ENCODE peak calls at places on chromosomes 5 and 9, in eight cellular contexts. Z is NCI-H345; L is activated T-helper 1 cell treated with anti-CD3 and anti-CD28 coated beads, Interleukin-2, amount 50 U/mL, for 16 hours; O is NCI-H748 treated with DMSO at 0.1 percent for 48 hours; M is stimulated activated CD8-positive, alpha-beta memory T cell treated with anti-CD3 and anti-CD28 coated beads, Interleukin-15, amount 100 ng/mL, for 1 hour; N is chondrocyte; I is adipocyte; Y is H7. G is an unnamed sample.

GRCh38 chr5:141420855-141421488 is at the start of gene PCDHGA11:
- DNase-seq in Z (no peak), L (no peak), O (no peak), M (no peak), N (no peak), I (peak; percentile 50), Y (peak; percentile 81), G (peak; percentile 88)

GRCh38 chr9:97900738-97901565 is 21.3 kb downstream of the TRMO start:
- DNase-seq in Z (peak; percentile 51), L (no peak), O (peak; percentile 42), M (no peak), N (no peak), I (peak; percentile 69), Y (peak; percentile 58), G (no peak)

GRCh38 chr9:34102796-34103195 is 23.7 kb downstream of the DCAF12 start:
- DNase-seq in Z (no peak), L (no peak), O (no peak), M (no peak), N (no peak), I (no peak), Y (no peak), G (no peak)

GRCh38 chr5:174837919-174838902 is 113.8 kb downstream of the MSX2 start:
- DNase-seq in Z (no peak), L (no peak), O (peak; percentile 8), M (no peak), N (no peak), I (peak; percentile 79), Y (peak; percentile 62), G (peak; percentile 72)

GRCh38 chr5:126846756-126847155 is 69.8 kb downstream of the LMNB1 start:
- DNase-seq in Z (no peak), L (no peak), O (no peak), M (no peak), N (no peak), I (no peak), Y (no peak), G (no peak)

GRCh38 chr9:129285382-129285781 is 107.3 kb upstream of the IER5L start:
- DNase-seq in Z (no peak), L (no peak), O (no peak), M (no peak), N (peak; percentile 18), I (no peak), Y (no peak), G (no peak)

GRCh38 chr5:65359981-65360380 is 121.7 kb downstream of the ADAMTS6 start:
- DNase-seq in Z (no peak), L (no peak), O (no peak), M (no peak), N (no peak), I (no peak), Y (no peak), G (no peak)

GRCh38 chr5:111999286-111999685 is 242.3 kb upstream of the NREP start:
- DNase-seq in Z (no peak), L (no peak), O (no peak), M (no peak), N (no peak), I (peak; percentile 49), Y (no peak), G (no peak)

GRCh38 chr9:129868033-129868395 is 32.8 kb downstream of the USP20 start:
- DNase-seq in Z (no peak), L (no peak), O (no peak), M (no peak), N (no peak), I (no peak), Y (no peak), G (no peak)

GRCh38 chr5:111781200-111781599 is 24.2 kb upstream of the NREP start:
- DNase-seq in Z (no peak), L (no peak), O (no peak), M (no peak), N (no peak), I (no peak), Y (no peak), G (no peak)

GRCh38 chr9:2755285-2755684 is 38.0 kb downstream of the KCNV2 start:
- DNase-seq in Z (no peak), L (no peak), O (peak; percentile 82), M (no peak), N (no peak), I (no peak), Y (no peak), G (no peak)

GRCh38 chr9:100229136-100229535 is 123.6 kb downstream of the TEX10 start:
- DNase-seq in Z (no peak), L (no peak), O (no peak), M (no peak), N (no peak), I (no peak), Y (no peak), G (no peak)

GRCh38 chr5:54547711-54548250 is 30.2 kb downstream of the SNX18 start:
- DNase-seq in Z (no peak), L (no peak), O (no peak), M (no peak), N (no peak), I (peak; percentile 76), Y (no peak), G (no peak)

GRCh38 chr9:102986425-102986824 is 8.7 kb upstream of the CYLC2 start:
- DNase-seq in Z (no peak), L (no peak), O (no peak), M (no peak), N (no peak), I (no peak), Y (no peak), G (no peak)

GRCh38 chr9:11149065-11149464 is 536.3 kb upstream of the PTPRD start:
- DNase-seq in Z (no peak), L (no peak), O (no peak), M (no peak), N (no peak), I (no peak), Y (peak; percentile 3), G (no peak)

GRCh38 chr9:98593354-98594253 is 115.1 kb downstream of the GABBR2 start:
- DNase-seq in Z (no peak), L (no peak), O (no peak), M (no peak), N (no peak), I (no peak), Y (no peak), G (no peak)

GRCh38 chr5:159451197-159452052 is 121.1 kb upstream of the IL12B start:
- DNase-seq in Z (no peak), L (no peak), O (no peak), M (no peak), N (no peak), I (peak; percentile 95), Y (no peak), G (peak; percentile 38)